ENCODE peak calls at places on chromosomes 3 and 15, in six cellular contexts. E, C, Y, I, P and H are unnamed samples.

GRCh38 chr3:39637807-39638206 is 170.3 kb downstream of the MOBP start:
- DNase-seq in P (peak; percentile 31), Y (no peak), C (peak; percentile 31), I (no peak), E (no peak), H (no peak)

GRCh38 chr3:152870027-152870426 is 35.1 kb downstream of the P2RY1 start:
- DNase-seq in Y (no peak), I (no peak), P (no peak), C (no peak), E (no peak), H (no peak)

GRCh38 chr3:151697496-151697895 is 36.2 kb upstream of the AADACL2 start:
- DNase-seq in E (no peak), Y (no peak), C (no peak), P (peak; percentile 28), I (no peak), H (no peak)

GRCh38 chr3:57974796-57975388 is 33.3 kb upstream of the FLNB start:
- DNase-seq in E (no peak), C (peak; percentile 83), P (peak; percentile 14), Y (peak; percentile 71), I (no peak), H (no peak)

GRCh38 chr3:4588410-4588809 is 95.3 kb downstream of the ITPR1 start:
- DNase-seq in Y (no peak), C (no peak), P (no peak), E (no peak), I (no peak), H (no peak)

GRCh38 chr15:80317389-80318169 is 65.6 kb upstream of the CTXND1 start:
- DNase-seq in Y (no peak), I (no peak), C (no peak), P (peak; percentile 6), E (no peak), H (no peak)

GRCh38 chr3:24156466-24156865 is 211.4 kb downstream of the NR1D2 start:
- DNase-seq in P (peak; percentile 5), Y (no peak), I (no peak), C (peak; percentile 49), E (no peak), H (no peak)

GRCh38 chr15:101029971-101030661 is 111.0 kb downstream of the LRRK1 start:
- DNase-seq in Y (peak; percentile 26), E (no peak), I (no peak), P (no peak), C (no peak), H (no peak)

GRCh38 chr15:85086855-85087254 is 105.2 kb downstream of the PDE8A start:
- DNase-seq in E (no peak), Y (no peak), I (no peak), P (no peak), C (no peak), H (no peak)

GRCh38 chr3:74861211-74861610 is 246.8 kb upstream of the CNTN3 start:
- DNase-seq in I (no peak), C (no peak), E (no peak), Y (no peak), P (no peak), H (no peak)

GRCh38 chr3:163622384-163622783 is 1455.9 kb downstream of the SI start:
- DNase-seq in Y (peak; percentile 86), I (no peak), P (peak; percentile 57), E (no peak), C (peak; percentile 0), H (no peak)

GRCh38 chr15:42914728-42915497 is 5.7 kb downstream of the TTBK2 start:
- DNase-seq in P (no peak), C (no peak), E (no peak), I (no peak), Y (no peak), H (no peak)

GRCh38 chr3:53806182-53807116 is 39.8 kb downstream of the CHDH start:
- DNase-seq in E (no peak), I (no peak), C (no peak), P (no peak), Y (peak; percentile 39), H (no peak)

GRCh38 chr3:43346990-43347749 is 60.8 kb downstream of the SNRK start:
- DNase-seq in P (no peak), C (no peak), E (peak; percentile 44), Y (no peak), I (peak; percentile 78), H (peak; percentile 86)

GRCh38 chr3:123584284-123584987 is 417 bp downstream of the HACD2 start:
- DNase-seq in C (no peak), I (peak; percentile 4), Y (no peak), E (no peak), P (peak; percentile 10), H (no peak)

GRCh38 chr3:99413504-99413903 is 224.9 kb upstream of the COL8A1 start:
- DNase-seq in P (peak; percentile 38), Y (no peak), I (no peak), E (no peak), C (no peak), H (no peak)

GRCh38 chr3:14989943-14990753 is 42.8 kb downstream of the NR2C2 start:
- DNase-seq in P (no peak), C (no peak), I (no peak), E (no peak), Y (peak; percentile 63), H (no peak)

GRCh38 chr3:8840556-8840955 is 71.1 kb upstream of the OXTR start:
- DNase-seq in C (no peak), I (no peak), E (no peak), P (no peak), Y (peak; percentile 30), H (no peak)

GRCh38 chr15:83287541-83288027 is 3.1 kb upstream of the BNC1 start:
- DNase-seq in C (no peak), P (no peak), E (no peak), Y (peak; percentile 59), I (no peak), H (no peak)

GRCh38 chr3:45870099-45870498 is 16.2 kb upstream of the CCR9 start:
- DNase-seq in Y (no peak), E (peak; percentile 68), C (no peak), P (no peak), I (peak; percentile 91), H (no peak)

GRCh38 chr3:161263057-161263456 is 41.9 kb downstream of the NMD3 start:
- DNase-seq in Y (no peak), I (no peak), C (no peak), P (no peak), E (no peak), H (no peak)

GRCh38 chr3:60431599-60431958 is 819.7 kb downstream of the FHIT start:
- DNase-seq in P (no peak), Y (peak; percentile 56), I (no peak), E (no peak), C (no peak), H (no peak)

GRCh38 chr3:49646236-49646635 is 27.9 kb upstream of the APEH start:
- DNase-seq in Y (no peak), E (no peak), I (no peak), C (no peak), P (no peak), H (no peak)

GRCh38 chr15:45777781-45778180 is 143.0 kb downstream of the SQOR start:
- DNase-seq in E (no peak), C (no peak), P (no peak), Y (no peak), I (no peak), H (no peak)

GRCh38 chr15:88036154-88036839 is 220.2 kb downstream of the NTRK3 start:
- DNase-seq in E (no peak), Y (peak; percentile 55), C (no peak), P (no peak), I (no peak), H (no peak)

GRCh38 chr3:63719796-63720445 is 67.4 kb downstream of the SNTN start:
- DNase-seq in Y (no peak), I (no peak), P (no peak), E (no peak), C (no peak), H (no peak)

GRCh38 chr3:157871838-157872497 is 234.3 kb downstream of the SHOX2 start:
- DNase-seq in C (no peak), E (no peak), I (no peak), Y (no peak), P (no peak), H (no peak)

GRCh38 chr3:197028711-197029510 is 706 bp downstream of the MELTF start:
- DNase-seq in C (no peak), Y (no peak), I (no peak), P (peak; percentile 37), E (peak; percentile 16), H (peak; percentile 28)

GRCh38 chr3:5809811-5810210 is 622.3 kb downstream of the EDEM1 start:
- DNase-seq in Y (no peak), E (no peak), C (no peak), I (no peak), P (peak; percentile 7), H (no peak)

GRCh38 chr3:135329479-135329878 is 534.4 kb downstream of the EPHB1 start:
- DNase-seq in I (no peak), Y (no peak), E (no peak), P (no peak), C (no peak), H (no peak)

GRCh38 chr15:66071621-66072295 is 181.8 kb downstream of the MEGF11 start:
- DNase-seq in C (no peak), E (no peak), P (peak; percentile 6), I (no peak), Y (peak; percentile 56), H (no peak)

GRCh38 chr15:80474751-80475295 is 70.6 kb downstream of the ARNT2 start:
- DNase-seq in Y (no peak), P (no peak), E (no peak), I (no peak), C (no peak), H (no peak)

GRCh38 chr3:106299300-106300098 is 430.7 kb upstream of the CBLB start:
- DNase-seq in Y (no peak), E (no peak), C (no peak), P (no peak), I (no peak), H (no peak)

GRCh38 chr15:99507016-99507731 is 58.6 kb upstream of the MEF2A start:
- DNase-seq in I (no peak), Y (peak; percentile 41), E (no peak), C (no peak), P (peak; percentile 21), H (no peak)
- H3K4me3 ChIP-seq in I (no peak overlapping the region), Y (no peak overlapping the region), E (no peak overlapping the region), C (no peak overlapping the region), P (no peak overlapping the region), H (no peak overlapping the region)

GRCh38 chr3:81742581-81742980 is 18.9 kb downstream of the GBE1 start:
- DNase-seq in I (no peak), P (no peak), Y (no peak), E (no peak), C (no peak), H (no peak)
- H3K4me1 ChIP-seq in I (no peaks in the 10 kb centered on the region), P (peaks cover 15% of the 10 kb centered on the region), Y (no peaks in the 10 kb centered on the region), E (no peaks in the 10 kb centered on the region), C (peaks cover 43% of the 10 kb centered on the region), H (no peaks in the 10 kb centered on the region)

DNA sequence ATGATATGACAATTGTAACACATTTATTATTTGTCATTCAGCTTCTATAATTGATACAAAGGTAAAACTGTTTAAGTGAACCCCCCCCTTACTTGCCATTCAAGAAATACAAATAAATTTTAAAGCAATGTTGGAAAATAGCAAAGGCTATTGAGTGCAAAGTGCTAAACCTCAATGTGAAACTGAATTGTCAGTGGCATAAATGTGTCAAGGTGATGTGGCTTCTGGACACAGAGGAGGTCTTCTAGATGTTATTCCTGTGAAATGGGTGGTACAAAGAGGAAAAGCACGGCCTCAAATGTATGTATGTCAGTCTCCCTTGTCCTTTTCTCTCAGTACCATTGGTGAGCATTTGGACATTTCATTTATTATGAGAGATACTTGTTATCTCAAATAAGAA is 149.4 kb downstream of the MCTP2 start:
- DNase-seq in C (no peak), E (no peak), Y (no peak), I (no peak), P (no peak), H (no peak)
- H3K36me3 ChIP-seq in C (no peaks in the 10 kb centered on the region), E (no peaks in the 10 kb centered on the region), Y (no peaks in the 10 kb centered on the region), I (no peaks in the 10 kb centered on the region), P (no peaks in the 10 kb centered on the region), H (no peaks in the 10 kb centered on the region)

GRCh38 chr3:184562146-184562861 is 719 bp downstream of the EPHB3 start:
- DNase-seq in E (no peak), C (no peak), P (no peak), I (no peak), Y (peak; percentile 73), H (no peak)
- H3K4me3 ChIP-seq in E (no peak overlapping the region), C (peak overlapping the region; percentile 64), P (peak overlapping the region; percentile 77), I (no peak overlapping the region), Y (peak overlapping the region; percentile 98), H (no peak overlapping the region)